ENCODE peak calls at places on chromosomes 5 and 9, in five cellular contexts. One of them, this sample, is unnamed.

GRCh38 chr9:126591083-126591482 is 22.6 kb upstream of the LMX1B start:
- DNase-seq in sigmoid colon: no peak
- DNase-seq in HCT116: no peak
- DNase-seq in GM12878: no peak
- DNase-seq in GM12891: no peak
- DNase-seq in this sample: no peak

GRCh38 chr5:87061046-87061445 is 206.6 kb upstream of the RASA1 start:
- DNase-seq in sigmoid colon: no peak
- DNase-seq in HCT116: no peak
- DNase-seq in GM12878: no peak
- DNase-seq in GM12891: no peak
- DNase-seq in this sample: no peak

GRCh38 chr5:54146906-54147305 is 163.5 kb downstream of the ARL15 start:
- DNase-seq in sigmoid colon: no peak
- DNase-seq in HCT116: no peak
- DNase-seq in GM12878: no peak
- DNase-seq in GM12891: no peak
- DNase-seq in this sample: no peak

GRCh38 chr5:139634028-139634325 is 14.2 kb upstream of the CXXC5 start:
- DNase-seq in sigmoid colon: peak
- DNase-seq in HCT116: no peak
- DNase-seq in GM12878: no peak
- DNase-seq in GM12891: no peak
- DNase-seq in this sample: no peak

GRCh38 chr5:35284364-35284763 is 54.1 kb upstream of the PRLR start:
- DNase-seq in sigmoid colon: no peak
- DNase-seq in HCT116: no peak
- DNase-seq in GM12878: no peak
- DNase-seq in GM12891: no peak
- DNase-seq in this sample: no peak

GRCh38 chr5:71859515-71859914 is 140.4 kb downstream of the CARTPT start:
- DNase-seq in sigmoid colon: no peak
- DNase-seq in HCT116: no peak
- DNase-seq in GM12878: no peak
- DNase-seq in GM12891: no peak
- DNase-seq in this sample: no peak

GRCh38 chr5:141742866-141743651 is 61.0 kb upstream of the ARAP3 start:
- DNase-seq in sigmoid colon: no peak
- DNase-seq in HCT116: no peak
- DNase-seq in GM12878: no peak
- DNase-seq in GM12891: no peak
- DNase-seq in this sample: no peak

GRCh38 chr5:129094924-129095797 is 612 bp downstream of the ISOC1 start:
- DNase-seq in sigmoid colon: peak
- DNase-seq in HCT116: no peak
- DNase-seq in GM12878: peak
- DNase-seq in GM12891: peak
- DNase-seq in this sample: no peak

GRCh38 chr9:8694983-8695588 is 895.5 kb upstream of the DMAC1 start:
- DNase-seq in sigmoid colon: no peak
- DNase-seq in HCT116: no peak
- DNase-seq in GM12878: no peak
- DNase-seq in GM12891: no peak
- DNase-seq in this sample: no peak

GRCh38 chr5:61289669-61290363 is 42.2 kb upstream of the ZSWIM6 start:
- DNase-seq in sigmoid colon: no peak
- DNase-seq in HCT116: no peak
- DNase-seq in GM12878: no peak
- DNase-seq in GM12891: no peak
- DNase-seq in this sample: no peak

GRCh38 chr5:61292130-61292672 is 39.9 kb upstream of the ZSWIM6 start:
- DNase-seq in sigmoid colon: no peak
- DNase-seq in HCT116: no peak
- DNase-seq in GM12878: no peak
- DNase-seq in GM12891: no peak
- DNase-seq in this sample: no peak

GRCh38 chr5:61293051-61293450 is 39.0 kb upstream of the ZSWIM6 start:
- DNase-seq in sigmoid colon: no peak
- DNase-seq in HCT116: no peak
- DNase-seq in GM12878: no peak
- DNase-seq in GM12891: no peak
- DNase-seq in this sample: no peak

GRCh38 chr5:61289241-61289640 is 42.8 kb upstream of the ZSWIM6 start:
- DNase-seq in sigmoid colon: no peak
- DNase-seq in HCT116: no peak
- DNase-seq in GM12878: no peak
- DNase-seq in GM12891: no peak
- DNase-seq in this sample: no peak

GRCh38 chr5:61290815-61291214 is 41.2 kb upstream of the ZSWIM6 start:
- DNase-seq in sigmoid colon: peak
- DNase-seq in HCT116: no peak
- DNase-seq in GM12878: no peak
- DNase-seq in GM12891: no peak
- DNase-seq in this sample: no peak
- TF ChIP-seq POLR2AphosphoS5 in sigmoid colon: peak
- TF ChIP-seq POLR2AphosphoS5 in HCT116: no peak
- TF ChIP-seq POLR2AphosphoS5 in GM12878: no peak
- TF ChIP-seq POLR2AphosphoS5 in GM12891: no peak
- TF ChIP-seq POLR2AphosphoS5 in this sample: no peak

DNA sequence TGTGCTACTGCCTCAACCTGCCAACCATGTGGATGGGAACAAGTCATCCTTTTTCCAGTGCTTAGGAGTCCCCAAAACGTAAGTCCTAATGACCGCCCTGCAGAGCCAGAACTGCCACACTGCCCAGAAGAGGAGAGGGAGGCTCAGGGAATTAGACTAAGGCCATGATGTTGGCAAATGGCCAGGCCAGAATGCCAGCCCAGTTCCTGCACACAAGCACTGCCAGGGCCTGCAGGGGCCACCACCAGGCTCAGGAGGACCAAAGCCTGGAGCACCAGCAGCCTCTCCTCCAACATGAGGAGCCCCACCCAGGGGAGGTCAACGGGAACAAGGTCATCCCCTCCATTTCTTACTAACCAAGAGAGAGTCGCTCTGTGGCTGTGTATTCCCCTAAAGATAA is 127.3 kb downstream of the ADAMTS2 start:
- DNase-seq in sigmoid colon: no peak
- DNase-seq in HCT116: no peak
- DNase-seq in GM12878: no peak
- DNase-seq in GM12891: no peak
- DNase-seq in this sample: no peak
- TF ChIP-seq POLR2AphosphoS5 in sigmoid colon: no peak
- TF ChIP-seq POLR2AphosphoS5 in HCT116: no peak
- TF ChIP-seq POLR2AphosphoS5 in GM12878: no peak
- TF ChIP-seq POLR2AphosphoS5 in GM12891: no peak
- TF ChIP-seq POLR2AphosphoS5 in this sample: no peak

GRCh38 chr5:73307645-73308346 is 134.8 kb downstream of the TMEM174 start:
- DNase-seq in sigmoid colon: no peak
- DNase-seq in HCT116: no peak
- DNase-seq in GM12878: no peak
- DNase-seq in GM12891: no peak
- DNase-seq in this sample: no peak

GRCh38 chr5:73306078-73306719 is 133.2 kb downstream of the TMEM174 start:
- DNase-seq in sigmoid colon: no peak
- DNase-seq in HCT116: no peak
- DNase-seq in GM12878: no peak
- DNase-seq in GM12891: no peak
- DNase-seq in this sample: no peak

GRCh38 chr5:73304381-73304780 is 131.4 kb downstream of the TMEM174 start:
- DNase-seq in sigmoid colon: no peak
- DNase-seq in HCT116: no peak
- DNase-seq in GM12878: no peak
- DNase-seq in GM12891: no peak
- DNase-seq in this sample: no peak

GRCh38 chr5:73305386-73305785 is 132.4 kb downstream of the TMEM174 start:
- DNase-seq in sigmoid colon: no peak
- DNase-seq in HCT116: no peak
- DNase-seq in GM12878: no peak
- DNase-seq in GM12891: no peak
- DNase-seq in this sample: no peak

GRCh38 chr5:73306741-73307275 is 133.8 kb downstream of the TMEM174 start:
- DNase-seq in sigmoid colon: no peak
- DNase-seq in HCT116: no peak
- DNase-seq in GM12878: no peak
- DNase-seq in GM12891: no peak
- DNase-seq in this sample: no peak
- TF ChIP-seq POLR2AphosphoS5 in sigmoid colon: no peak
- TF ChIP-seq POLR2AphosphoS5 in HCT116: no peak
- TF ChIP-seq POLR2AphosphoS5 in GM12878: no peak
- TF ChIP-seq POLR2AphosphoS5 in GM12891: no peak
- TF ChIP-seq POLR2AphosphoS5 in this sample: no peak

DNA sequence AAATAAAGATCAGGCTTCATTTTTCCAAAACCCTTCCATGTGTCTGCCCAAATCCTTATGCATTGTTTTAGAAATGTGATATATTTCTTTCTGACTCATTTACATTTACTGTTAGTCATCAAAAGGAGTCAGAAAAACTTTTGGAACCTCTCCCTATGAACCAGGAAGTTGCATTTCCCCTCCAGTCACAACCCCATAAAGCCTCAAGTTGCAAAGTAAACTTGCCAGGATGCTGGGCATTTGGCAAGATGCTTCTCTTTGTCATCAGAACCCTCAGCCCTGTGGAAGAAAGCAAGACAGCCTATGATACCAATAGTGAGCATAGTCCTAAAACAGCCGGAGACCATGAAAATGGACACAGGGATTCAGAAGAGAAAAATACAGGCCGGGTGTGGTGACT is 84.2 kb downstream of the MUSK start:
- DNase-seq in sigmoid colon: no peak
- DNase-seq in HCT116: peak
- DNase-seq in GM12878: no peak
- DNase-seq in GM12891: no peak
- DNase-seq in this sample: no peak
- TF ChIP-seq POLR2AphosphoS5 in sigmoid colon: no peak
- TF ChIP-seq POLR2AphosphoS5 in HCT116: peak
- TF ChIP-seq POLR2AphosphoS5 in GM12878: no peak
- TF ChIP-seq POLR2AphosphoS5 in GM12891: no peak
- TF ChIP-seq POLR2AphosphoS5 in this sample: no peak

DNA sequence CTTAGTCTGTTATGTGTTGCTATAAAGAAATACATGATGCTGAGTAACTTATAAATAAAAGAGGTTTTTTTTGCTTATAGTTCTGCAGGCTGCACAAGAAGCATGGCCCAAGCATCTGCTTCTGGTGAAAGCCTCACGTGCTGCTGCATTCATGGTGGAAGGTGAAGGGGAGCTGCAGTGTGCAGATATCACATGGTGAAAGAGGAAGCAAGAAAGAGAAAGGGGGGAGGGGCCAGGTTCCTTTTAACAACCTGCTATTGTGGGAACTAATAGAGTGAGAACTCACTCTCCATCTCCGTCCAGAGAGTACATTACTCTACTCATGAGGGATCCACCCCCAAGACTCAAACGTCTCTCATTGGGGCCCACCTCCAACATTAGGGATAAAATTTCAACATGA is 12.5 kb upstream of the PARP8 start:
- DNase-seq in sigmoid colon: no peak
- DNase-seq in HCT116: no peak
- DNase-seq in GM12878: no peak
- DNase-seq in GM12891: no peak
- DNase-seq in this sample: no peak
- TF ChIP-seq POLR2AphosphoS5 in sigmoid colon: no peak
- TF ChIP-seq POLR2AphosphoS5 in HCT116: no peak
- TF ChIP-seq POLR2AphosphoS5 in GM12878: no peak
- TF ChIP-seq POLR2AphosphoS5 in GM12891: no peak
- TF ChIP-seq POLR2AphosphoS5 in this sample: no peak

GRCh38 chr5:83345423-83345822 is 126.1 kb upstream of the VCAN start:
- DNase-seq in sigmoid colon: no peak
- DNase-seq in HCT116: no peak
- DNase-seq in GM12878: no peak
- DNase-seq in GM12891: no peak
- DNase-seq in this sample: no peak
- TF ChIP-seq POLR2AphosphoS5 in sigmoid colon: no peak
- TF ChIP-seq POLR2AphosphoS5 in HCT116: no peak
- TF ChIP-seq POLR2AphosphoS5 in GM12878: no peak
- TF ChIP-seq POLR2AphosphoS5 in GM12891: no peak
- TF ChIP-seq POLR2AphosphoS5 in this sample: no peak

DNA sequence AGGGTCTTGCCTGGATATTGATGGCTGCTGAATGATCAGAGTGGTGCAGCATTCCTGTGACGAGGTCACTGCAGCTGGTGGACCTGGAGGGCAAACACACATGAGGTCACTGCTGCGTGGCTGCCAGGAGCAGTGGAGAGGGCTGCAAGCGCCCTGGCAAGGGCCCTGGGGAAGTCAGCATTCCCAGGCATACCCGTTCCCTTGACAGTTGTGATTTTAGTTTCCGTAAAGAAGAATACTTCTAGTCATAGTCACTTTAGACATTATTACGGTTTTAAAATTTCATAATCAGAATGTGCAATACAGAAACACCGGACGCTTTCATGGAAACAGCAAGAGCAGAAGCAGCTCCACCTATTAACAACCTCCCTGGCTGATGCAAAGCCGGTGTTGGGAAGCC is 129.7 kb downstream of the GADD45G start:
- DNase-seq in sigmoid colon: no peak
- DNase-seq in HCT116: no peak
- DNase-seq in GM12878: no peak
- DNase-seq in GM12891: no peak
- DNase-seq in this sample: no peak
- TF ChIP-seq POLR2AphosphoS5 in sigmoid colon: no peak
- TF ChIP-seq POLR2AphosphoS5 in HCT116: no peak
- TF ChIP-seq POLR2AphosphoS5 in GM12878: no peak
- TF ChIP-seq POLR2AphosphoS5 in GM12891: no peak
- TF ChIP-seq POLR2AphosphoS5 in this sample: no peak

GRCh38 chr9:95409650-95410426 is 92.3 kb upstream of the FANCC start:
- DNase-seq in sigmoid colon: no peak
- DNase-seq in HCT116: peak
- DNase-seq in GM12878: no peak
- DNase-seq in GM12891: no peak
- DNase-seq in this sample: peak
- TF ChIP-seq POLR2AphosphoS5 in sigmoid colon: no peak
- TF ChIP-seq POLR2AphosphoS5 in HCT116: no peak
- TF ChIP-seq POLR2AphosphoS5 in GM12878: no peak
- TF ChIP-seq POLR2AphosphoS5 in GM12891: no peak
- TF ChIP-seq POLR2AphosphoS5 in this sample: no peak